ENCODE peak calls at places on chromosome 3, in ten cellular contexts. One of them, this sample, is unnamed.

GRCh38 chr3:168040624-168041208 is 55.0 kb downstream of the GOLIM4 start:
- DNase-seq in stimulated activated CD4-positive, alpha-beta T cell treated with anti-CD3 and anti-CD28 coated beads, Interleukin-15, amount 100 ng/mL, for 1 hour: no peak
- DNase-seq in iris pigment epithelial cell: peak; percentile 80
- DNase-seq in neural progenitor cell: peak; percentile 70
- DNase-seq in WTC11: peak; percentile 16
- DNase-seq in GM12864: no peak
- DNase-seq in activated CD4-positive, alpha-beta T cell treated with anti-CD3 and anti-CD28 coated beads, Interleukin-2, amount 50 U/mL, for 4 hours: no peak
- DNase-seq in hypothalamus: no peak
- DNase-seq in central memory CD4-positive, alpha-beta T cell: no peak
- DNase-seq in GM12878: no peak
- DNase-seq in this sample: peak; percentile 45

GRCh38 chr3:130462089-130462488 is 54.9 kb upstream of the COL6A6 start:
- DNase-seq in stimulated activated CD4-positive, alpha-beta T cell treated with anti-CD3 and anti-CD28 coated beads, Interleukin-15, amount 100 ng/mL, for 1 hour: no peak
- DNase-seq in iris pigment epithelial cell: no peak
- DNase-seq in neural progenitor cell: no peak
- DNase-seq in WTC11: no peak
- DNase-seq in GM12864: no peak
- DNase-seq in activated CD4-positive, alpha-beta T cell treated with anti-CD3 and anti-CD28 coated beads, Interleukin-2, amount 50 U/mL, for 4 hours: no peak
- DNase-seq in hypothalamus: no peak
- DNase-seq in central memory CD4-positive, alpha-beta T cell: no peak
- DNase-seq in GM12878: no peak
- DNase-seq in this sample: no peak

GRCh38 chr3:48507256-48508061 is 3.5 kb upstream of the SHISA5 start:
- DNase-seq in stimulated activated CD4-positive, alpha-beta T cell treated with anti-CD3 and anti-CD28 coated beads, Interleukin-15, amount 100 ng/mL, for 1 hour: peak; percentile 40
- DNase-seq in iris pigment epithelial cell: peak; percentile 58
- DNase-seq in neural progenitor cell: peak; percentile 85
- DNase-seq in WTC11: peak; percentile 84
- DNase-seq in GM12864: peak; percentile 39
- DNase-seq in activated CD4-positive, alpha-beta T cell treated with anti-CD3 and anti-CD28 coated beads, Interleukin-2, amount 50 U/mL, for 4 hours: peak; percentile 72
- DNase-seq in hypothalamus: no peak
- DNase-seq in central memory CD4-positive, alpha-beta T cell: peak; percentile 70
- DNase-seq in GM12878: no peak
- DNase-seq in this sample: peak; percentile 75

GRCh38 chr3:33883538-33884203 is 85.2 kb downstream of the PDCD6IP start:
- DNase-seq in stimulated activated CD4-positive, alpha-beta T cell treated with anti-CD3 and anti-CD28 coated beads, Interleukin-15, amount 100 ng/mL, for 1 hour: no peak
- DNase-seq in iris pigment epithelial cell: peak; percentile 38
- DNase-seq in neural progenitor cell: peak; percentile 59
- DNase-seq in WTC11: no peak
- DNase-seq in GM12864: peak; percentile 8
- DNase-seq in activated CD4-positive, alpha-beta T cell treated with anti-CD3 and anti-CD28 coated beads, Interleukin-2, amount 50 U/mL, for 4 hours: no peak
- DNase-seq in hypothalamus: no peak
- DNase-seq in central memory CD4-positive, alpha-beta T cell: peak; percentile 34
- DNase-seq in GM12878: no peak
- DNase-seq in this sample: no peak

GRCh38 chr3:151538706-151539403 is 78.0 kb upstream of the IGSF10 start:
- DNase-seq in stimulated activated CD4-positive, alpha-beta T cell treated with anti-CD3 and anti-CD28 coated beads, Interleukin-15, amount 100 ng/mL, for 1 hour: no peak
- DNase-seq in iris pigment epithelial cell: peak; percentile 67
- DNase-seq in neural progenitor cell: peak; percentile 39
- DNase-seq in WTC11: no peak
- DNase-seq in GM12864: no peak
- DNase-seq in activated CD4-positive, alpha-beta T cell treated with anti-CD3 and anti-CD28 coated beads, Interleukin-2, amount 50 U/mL, for 4 hours: no peak
- DNase-seq in hypothalamus: no peak
- DNase-seq in central memory CD4-positive, alpha-beta T cell: no peak
- DNase-seq in GM12878: no peak
- DNase-seq in this sample: peak; percentile 27

GRCh38 chr3:23203651-23204111 is 554 bp downstream of the UBE2E2 start:
- DNase-seq in stimulated activated CD4-positive, alpha-beta T cell treated with anti-CD3 and anti-CD28 coated beads, Interleukin-15, amount 100 ng/mL, for 1 hour: no peak
- DNase-seq in iris pigment epithelial cell: peak; percentile 15
- DNase-seq in neural progenitor cell: peak; percentile 53
- DNase-seq in WTC11: peak; percentile 31
- DNase-seq in GM12864: no peak
- DNase-seq in activated CD4-positive, alpha-beta T cell treated with anti-CD3 and anti-CD28 coated beads, Interleukin-2, amount 50 U/mL, for 4 hours: no peak
- DNase-seq in hypothalamus: no peak
- DNase-seq in central memory CD4-positive, alpha-beta T cell: no peak
- DNase-seq in GM12878: no peak
- DNase-seq in this sample: peak; percentile 1

GRCh38 chr3:111774622-111775021 is 84.4 kb upstream of the PHLDB2 start:
- DNase-seq in stimulated activated CD4-positive, alpha-beta T cell treated with anti-CD3 and anti-CD28 coated beads, Interleukin-15, amount 100 ng/mL, for 1 hour: no peak
- DNase-seq in iris pigment epithelial cell: no peak
- DNase-seq in neural progenitor cell: no peak
- DNase-seq in WTC11: no peak
- DNase-seq in GM12864: no peak
- DNase-seq in activated CD4-positive, alpha-beta T cell treated with anti-CD3 and anti-CD28 coated beads, Interleukin-2, amount 50 U/mL, for 4 hours: no peak
- DNase-seq in hypothalamus: no peak
- DNase-seq in central memory CD4-positive, alpha-beta T cell: no peak
- DNase-seq in GM12878: no peak
- DNase-seq in this sample: no peak

GRCh38 chr3:112134335-112135124 is 1.5 kb upstream of the GCSAM start:
- DNase-seq in stimulated activated CD4-positive, alpha-beta T cell treated with anti-CD3 and anti-CD28 coated beads, Interleukin-15, amount 100 ng/mL, for 1 hour: no peak
- DNase-seq in iris pigment epithelial cell: peak; percentile 29
- DNase-seq in neural progenitor cell: no peak
- DNase-seq in WTC11: no peak
- DNase-seq in GM12864: no peak
- DNase-seq in activated CD4-positive, alpha-beta T cell treated with anti-CD3 and anti-CD28 coated beads, Interleukin-2, amount 50 U/mL, for 4 hours: no peak
- DNase-seq in hypothalamus: no peak
- DNase-seq in central memory CD4-positive, alpha-beta T cell: peak; percentile 65
- DNase-seq in GM12878: no peak
- DNase-seq in this sample: peak; percentile 10

GRCh38 chr3:71778353-71778752 is 6.6 kb downstream of the PROK2 start:
- DNase-seq in stimulated activated CD4-positive, alpha-beta T cell treated with anti-CD3 and anti-CD28 coated beads, Interleukin-15, amount 100 ng/mL, for 1 hour: no peak
- DNase-seq in iris pigment epithelial cell: no peak
- DNase-seq in neural progenitor cell: no peak
- DNase-seq in WTC11: no peak
- DNase-seq in GM12864: no peak
- DNase-seq in activated CD4-positive, alpha-beta T cell treated with anti-CD3 and anti-CD28 coated beads, Interleukin-2, amount 50 U/mL, for 4 hours: no peak
- DNase-seq in hypothalamus: no peak
- DNase-seq in central memory CD4-positive, alpha-beta T cell: no peak
- DNase-seq in GM12878: no peak
- DNase-seq in this sample: no peak

GRCh38 chr3:69079269-69080159 is 651 bp downstream of the UBA3 start:
- DNase-seq in stimulated activated CD4-positive, alpha-beta T cell treated with anti-CD3 and anti-CD28 coated beads, Interleukin-15, amount 100 ng/mL, for 1 hour: no peak
- DNase-seq in iris pigment epithelial cell: peak; percentile 9
- DNase-seq in neural progenitor cell: peak; percentile 62
- DNase-seq in WTC11: peak; percentile 21
- DNase-seq in GM12864: no peak
- DNase-seq in activated CD4-positive, alpha-beta T cell treated with anti-CD3 and anti-CD28 coated beads, Interleukin-2, amount 50 U/mL, for 4 hours: no peak
- DNase-seq in hypothalamus: no peak
- DNase-seq in central memory CD4-positive, alpha-beta T cell: no peak
- DNase-seq in GM12878: no peak
- DNase-seq in this sample: no peak

GRCh38 chr3:112086857-112087524 is 802 bp downstream of the C3orf52 start:
- DNase-seq in stimulated activated CD4-positive, alpha-beta T cell treated with anti-CD3 and anti-CD28 coated beads, Interleukin-15, amount 100 ng/mL, for 1 hour: no peak
- DNase-seq in iris pigment epithelial cell: peak; percentile 44
- DNase-seq in neural progenitor cell: no peak
- DNase-seq in WTC11: no peak
- DNase-seq in GM12864: no peak
- DNase-seq in activated CD4-positive, alpha-beta T cell treated with anti-CD3 and anti-CD28 coated beads, Interleukin-2, amount 50 U/mL, for 4 hours: no peak
- DNase-seq in hypothalamus: no peak
- DNase-seq in central memory CD4-positive, alpha-beta T cell: no peak
- DNase-seq in GM12878: no peak
- DNase-seq in this sample: peak; percentile 57

GRCh38 chr3:23650371-23651140 is 155.2 kb upstream of the UBE2E1 start:
- DNase-seq in stimulated activated CD4-positive, alpha-beta T cell treated with anti-CD3 and anti-CD28 coated beads, Interleukin-15, amount 100 ng/mL, for 1 hour: no peak
- DNase-seq in iris pigment epithelial cell: peak; percentile 95
- DNase-seq in neural progenitor cell: no peak
- DNase-seq in WTC11: no peak
- DNase-seq in GM12864: no peak
- DNase-seq in activated CD4-positive, alpha-beta T cell treated with anti-CD3 and anti-CD28 coated beads, Interleukin-2, amount 50 U/mL, for 4 hours: no peak
- DNase-seq in hypothalamus: no peak
- DNase-seq in central memory CD4-positive, alpha-beta T cell: no peak
- DNase-seq in GM12878: no peak
- DNase-seq in this sample: peak; percentile 81

GRCh38 chr3:51243919-51244318 is 141.2 kb upstream of the MANF start:
- DNase-seq in stimulated activated CD4-positive, alpha-beta T cell treated with anti-CD3 and anti-CD28 coated beads, Interleukin-15, amount 100 ng/mL, for 1 hour: no peak
- DNase-seq in iris pigment epithelial cell: no peak
- DNase-seq in neural progenitor cell: no peak
- DNase-seq in WTC11: no peak
- DNase-seq in GM12864: no peak
- DNase-seq in activated CD4-positive, alpha-beta T cell treated with anti-CD3 and anti-CD28 coated beads, Interleukin-2, amount 50 U/mL, for 4 hours: no peak
- DNase-seq in hypothalamus: no peak
- DNase-seq in central memory CD4-positive, alpha-beta T cell: no peak
- DNase-seq in GM12878: no peak
- DNase-seq in this sample: no peak

GRCh38 chr3:138184994-138185393 is 2.1 kb upstream of the ARMC8 start:
- DNase-seq in stimulated activated CD4-positive, alpha-beta T cell treated with anti-CD3 and anti-CD28 coated beads, Interleukin-15, amount 100 ng/mL, for 1 hour: no peak
- DNase-seq in iris pigment epithelial cell: no peak
- DNase-seq in neural progenitor cell: peak; percentile 7
- DNase-seq in WTC11: no peak
- DNase-seq in GM12864: no peak
- DNase-seq in activated CD4-positive, alpha-beta T cell treated with anti-CD3 and anti-CD28 coated beads, Interleukin-2, amount 50 U/mL, for 4 hours: no peak
- DNase-seq in hypothalamus: no peak
- DNase-seq in central memory CD4-positive, alpha-beta T cell: no peak
- DNase-seq in GM12878: no peak
- DNase-seq in this sample: no peak

GRCh38 chr3:122183521-122183892 is at the start of gene CASR:
- DNase-seq in stimulated activated CD4-positive, alpha-beta T cell treated with anti-CD3 and anti-CD28 coated beads, Interleukin-15, amount 100 ng/mL, for 1 hour: no peak
- DNase-seq in iris pigment epithelial cell: peak; percentile 11
- DNase-seq in neural progenitor cell: peak; percentile 34
- DNase-seq in WTC11: peak; percentile 43
- DNase-seq in GM12864: no peak
- DNase-seq in activated CD4-positive, alpha-beta T cell treated with anti-CD3 and anti-CD28 coated beads, Interleukin-2, amount 50 U/mL, for 4 hours: no peak
- DNase-seq in hypothalamus: no peak
- DNase-seq in central memory CD4-positive, alpha-beta T cell: no peak
- DNase-seq in GM12878: no peak
- DNase-seq in this sample: no peak

GRCh38 chr3:59771760-59772159 is 721.9 kb upstream of the CFAP20DC start:
- DNase-seq in stimulated activated CD4-positive, alpha-beta T cell treated with anti-CD3 and anti-CD28 coated beads, Interleukin-15, amount 100 ng/mL, for 1 hour: no peak
- DNase-seq in iris pigment epithelial cell: peak; percentile 93
- DNase-seq in neural progenitor cell: no peak
- DNase-seq in WTC11: no peak
- DNase-seq in GM12864: no peak
- DNase-seq in activated CD4-positive, alpha-beta T cell treated with anti-CD3 and anti-CD28 coated beads, Interleukin-2, amount 50 U/mL, for 4 hours: no peak
- DNase-seq in hypothalamus: no peak
- DNase-seq in central memory CD4-positive, alpha-beta T cell: no peak
- DNase-seq in GM12878: no peak
- DNase-seq in this sample: peak; percentile 95

GRCh38 chr3:135792174-135792573 is 173.4 kb upstream of the PPP2R3A start:
- DNase-seq in stimulated activated CD4-positive, alpha-beta T cell treated with anti-CD3 and anti-CD28 coated beads, Interleukin-15, amount 100 ng/mL, for 1 hour: no peak
- DNase-seq in iris pigment epithelial cell: no peak
- DNase-seq in neural progenitor cell: peak; percentile 40
- DNase-seq in WTC11: peak; percentile 30
- DNase-seq in GM12864: no peak
- DNase-seq in activated CD4-positive, alpha-beta T cell treated with anti-CD3 and anti-CD28 coated beads, Interleukin-2, amount 50 U/mL, for 4 hours: no peak
- DNase-seq in hypothalamus: no peak
- DNase-seq in central memory CD4-positive, alpha-beta T cell: no peak
- DNase-seq in GM12878: no peak
- DNase-seq in this sample: no peak

GRCh38 chr3:114108137-114108536 is 51.6 kb downstream of the QTRT2 start:
- DNase-seq in stimulated activated CD4-positive, alpha-beta T cell treated with anti-CD3 and anti-CD28 coated beads, Interleukin-15, amount 100 ng/mL, for 1 hour: no peak
- DNase-seq in iris pigment epithelial cell: no peak
- DNase-seq in neural progenitor cell: no peak
- DNase-seq in WTC11: no peak
- DNase-seq in GM12864: no peak
- DNase-seq in activated CD4-positive, alpha-beta T cell treated with anti-CD3 and anti-CD28 coated beads, Interleukin-2, amount 50 U/mL, for 4 hours: no peak
- DNase-seq in hypothalamus: no peak
- DNase-seq in central memory CD4-positive, alpha-beta T cell: no peak
- DNase-seq in GM12878: no peak
- DNase-seq in this sample: no peak

GRCh38 chr3:172323894-172324590 is 124.2 kb downstream of the GHSR start:
- DNase-seq in stimulated activated CD4-positive, alpha-beta T cell treated with anti-CD3 and anti-CD28 coated beads, Interleukin-15, amount 100 ng/mL, for 1 hour: no peak
- DNase-seq in iris pigment epithelial cell: peak; percentile 78
- DNase-seq in neural progenitor cell: no peak
- DNase-seq in WTC11: no peak
- DNase-seq in GM12864: no peak
- DNase-seq in activated CD4-positive, alpha-beta T cell treated with anti-CD3 and anti-CD28 coated beads, Interleukin-2, amount 50 U/mL, for 4 hours: no peak
- DNase-seq in hypothalamus: no peak
- DNase-seq in central memory CD4-positive, alpha-beta T cell: no peak
- DNase-seq in GM12878: no peak
- DNase-seq in this sample: peak; percentile 99

GRCh38 chr3:124034016-124034808 is 42.3 kb upstream of the ROPN1 start:
- DNase-seq in stimulated activated CD4-positive, alpha-beta T cell treated with anti-CD3 and anti-CD28 coated beads, Interleukin-15, amount 100 ng/mL, for 1 hour: no peak
- DNase-seq in iris pigment epithelial cell: no peak
- DNase-seq in neural progenitor cell: peak; percentile 54
- DNase-seq in WTC11: no peak
- DNase-seq in GM12864: no peak
- DNase-seq in activated CD4-positive, alpha-beta T cell treated with anti-CD3 and anti-CD28 coated beads, Interleukin-2, amount 50 U/mL, for 4 hours: no peak
- DNase-seq in hypothalamus: no peak
- DNase-seq in central memory CD4-positive, alpha-beta T cell: no peak
- DNase-seq in GM12878: no peak
- DNase-seq in this sample: peak; percentile 53

GRCh38 chr3:188656196-188656982 is 502.4 kb downstream of the LPP start:
- DNase-seq in stimulated activated CD4-positive, alpha-beta T cell treated with anti-CD3 and anti-CD28 coated beads, Interleukin-15, amount 100 ng/mL, for 1 hour: no peak
- DNase-seq in iris pigment epithelial cell: peak; percentile 61
- DNase-seq in neural progenitor cell: no peak
- DNase-seq in WTC11: no peak
- DNase-seq in GM12864: no peak
- DNase-seq in activated CD4-positive, alpha-beta T cell treated with anti-CD3 and anti-CD28 coated beads, Interleukin-2, amount 50 U/mL, for 4 hours: no peak
- DNase-seq in hypothalamus: no peak
- DNase-seq in central memory CD4-positive, alpha-beta T cell: no peak
- DNase-seq in GM12878: no peak
- DNase-seq in this sample: peak; percentile 38

GRCh38 chr3:111723293-111723963 is 128.3 kb upstream of the ZBED2 start:
- DNase-seq in stimulated activated CD4-positive, alpha-beta T cell treated with anti-CD3 and anti-CD28 coated beads, Interleukin-15, amount 100 ng/mL, for 1 hour: no peak
- DNase-seq in iris pigment epithelial cell: peak; percentile 93
- DNase-seq in neural progenitor cell: no peak
- DNase-seq in WTC11: no peak
- DNase-seq in GM12864: no peak
- DNase-seq in activated CD4-positive, alpha-beta T cell treated with anti-CD3 and anti-CD28 coated beads, Interleukin-2, amount 50 U/mL, for 4 hours: no peak
- DNase-seq in hypothalamus: no peak
- DNase-seq in central memory CD4-positive, alpha-beta T cell: no peak
- DNase-seq in GM12878: no peak
- DNase-seq in this sample: peak; percentile 92

GRCh38 chr3:171840831-171841619 is 2.1 kb upstream of the TMEM212 start:
- DNase-seq in stimulated activated CD4-positive, alpha-beta T cell treated with anti-CD3 and anti-CD28 coated beads, Interleukin-15, amount 100 ng/mL, for 1 hour: no peak
- DNase-seq in iris pigment epithelial cell: no peak
- DNase-seq in neural progenitor cell: no peak
- DNase-seq in WTC11: no peak
- DNase-seq in GM12864: no peak
- DNase-seq in activated CD4-positive, alpha-beta T cell treated with anti-CD3 and anti-CD28 coated beads, Interleukin-2, amount 50 U/mL, for 4 hours: no peak
- DNase-seq in hypothalamus: no peak
- DNase-seq in central memory CD4-positive, alpha-beta T cell: no peak
- DNase-seq in GM12878: no peak
- DNase-seq in this sample: no peak

GRCh38 chr3:151969026-151969658 is 95.7 kb downstream of the SUCNR1 start:
- DNase-seq in stimulated activated CD4-positive, alpha-beta T cell treated with anti-CD3 and anti-CD28 coated beads, Interleukin-15, amount 100 ng/mL, for 1 hour: no peak
- DNase-seq in iris pigment epithelial cell: no peak
- DNase-seq in neural progenitor cell: peak; percentile 20
- DNase-seq in WTC11: no peak
- DNase-seq in GM12864: no peak
- DNase-seq in activated CD4-positive, alpha-beta T cell treated with anti-CD3 and anti-CD28 coated beads, Interleukin-2, amount 50 U/mL, for 4 hours: no peak
- DNase-seq in hypothalamus: no peak
- DNase-seq in central memory CD4-positive, alpha-beta T cell: no peak
- DNase-seq in GM12878: no peak
- DNase-seq in this sample: no peak

GRCh38 chr3:65534825-65535224 is 503.9 kb downstream of the MAGI1 start:
- DNase-seq in stimulated activated CD4-positive, alpha-beta T cell treated with anti-CD3 and anti-CD28 coated beads, Interleukin-15, amount 100 ng/mL, for 1 hour: no peak
- DNase-seq in iris pigment epithelial cell: no peak
- DNase-seq in neural progenitor cell: no peak
- DNase-seq in WTC11: no peak
- DNase-seq in GM12864: no peak
- DNase-seq in activated CD4-positive, alpha-beta T cell treated with anti-CD3 and anti-CD28 coated beads, Interleukin-2, amount 50 U/mL, for 4 hours: no peak
- DNase-seq in hypothalamus: no peak
- DNase-seq in central memory CD4-positive, alpha-beta T cell: no peak
- DNase-seq in GM12878: no peak
- DNase-seq in this sample: no peak

GRCh38 chr3:43317461-43318316 is 31.3 kb downstream of the SNRK start:
- DNase-seq in stimulated activated CD4-positive, alpha-beta T cell treated with anti-CD3 and anti-CD28 coated beads, Interleukin-15, amount 100 ng/mL, for 1 hour: no peak
- DNase-seq in iris pigment epithelial cell: no peak
- DNase-seq in neural progenitor cell: no peak
- DNase-seq in WTC11: no peak
- DNase-seq in GM12864: no peak
- DNase-seq in activated CD4-positive, alpha-beta T cell treated with anti-CD3 and anti-CD28 coated beads, Interleukin-2, amount 50 U/mL, for 4 hours: no peak
- DNase-seq in hypothalamus: no peak
- DNase-seq in central memory CD4-positive, alpha-beta T cell: no peak
- DNase-seq in GM12878: no peak
- DNase-seq in this sample: no peak

GRCh38 chr3:155704771-155705559 is 39.9 kb downstream of the PLCH1 start:
- DNase-seq in stimulated activated CD4-positive, alpha-beta T cell treated with anti-CD3 and anti-CD28 coated beads, Interleukin-15, amount 100 ng/mL, for 1 hour: no peak
- DNase-seq in iris pigment epithelial cell: no peak
- DNase-seq in neural progenitor cell: peak; percentile 46
- DNase-seq in WTC11: no peak
- DNase-seq in GM12864: no peak
- DNase-seq in activated CD4-positive, alpha-beta T cell treated with anti-CD3 and anti-CD28 coated beads, Interleukin-2, amount 50 U/mL, for 4 hours: no peak
- DNase-seq in hypothalamus: no peak
- DNase-seq in central memory CD4-positive, alpha-beta T cell: no peak
- DNase-seq in GM12878: no peak
- DNase-seq in this sample: peak; percentile 68

GRCh38 chr3:30598663-30599545 is 7.5 kb upstream of the TGFBR2 start:
- DNase-seq in stimulated activated CD4-positive, alpha-beta T cell treated with anti-CD3 and anti-CD28 coated beads, Interleukin-15, amount 100 ng/mL, for 1 hour: no peak
- DNase-seq in iris pigment epithelial cell: no peak
- DNase-seq in neural progenitor cell: no peak
- DNase-seq in WTC11: no peak
- DNase-seq in GM12864: no peak
- DNase-seq in activated CD4-positive, alpha-beta T cell treated with anti-CD3 and anti-CD28 coated beads, Interleukin-2, amount 50 U/mL, for 4 hours: no peak
- DNase-seq in hypothalamus: no peak
- DNase-seq in central memory CD4-positive, alpha-beta T cell: no peak
- DNase-seq in GM12878: no peak
- DNase-seq in this sample: no peak